ENCODE peak calls at places on chromosomes 16 and 17, in five cellular contexts. Q is AG09309; P is activated CD4-positive, alpha-beta T cell treated with anti-CD3 and anti-CD28 coated beads for 24 hours; V is activated T-helper 1 cell treated with Interleukin-2 at 50 U/mL for 16 hours; S is ELF-1. M is an unnamed sample.
A peak's percentile ranks its signal among the peaks of the same experiment; 100 is the strongest.

GRCh38 chr16:67571464-67571863 is 9.1 kb downstream of the CTCF start:
- DNase-seq in Q (no peak), P (no peak), V (no peak), S (no peak), M (no peak)

GRCh38 chr17:72192409-72193192 is 71.8 kb downstream of the SOX9 start:
- DNase-seq in Q (peak; percentile 59), P (no peak), V (no peak), S (peak; percentile 47), M (no peak)

GRCh38 chr17:83124871-83125514 is 45.6 kb downstream of the METRNL start:
- DNase-seq in Q (no peak), P (no peak), V (no peak), S (no peak), M (no peak)

GRCh38 chr17:8557176-8557806 is 73.2 kb downstream of the MYH10 start:
- DNase-seq in Q (no peak), P (no peak), V (no peak), S (no peak), M (no peak)

GRCh38 chr16:8859913-8860881 is 8.6 kb downstream of the CARHSP1 start:
- DNase-seq in Q (no peak), P (no peak), V (no peak), S (no peak), M (no peak)

GRCh38 chr16:87784812-87785211 is 19.0 kb upstream of the KLHDC4 start:
- DNase-seq in Q (no peak), P (no peak), V (no peak), S (peak; percentile 71), M (no peak)

GRCh38 chr17:40469805-40470675 is 26.8 kb downstream of the IGFBP4 start:
- DNase-seq in Q (no peak), P (no peak), V (no peak), S (no peak), M (no peak)

GRCh38 chr17:73250851-73251640 is 10.6 kb downstream of the CPSF4L start:
- DNase-seq in Q (no peak), P (no peak), V (no peak), S (no peak), M (no peak)

GRCh38 chr17:80474231-80474932 is 2.0 kb downstream of the NPTX1 start:
- DNase-seq in Q (no peak), P (no peak), V (no peak), S (peak; percentile 59), M (no peak)

GRCh38 chr16:49855280-49855821 is 561 bp downstream of the ZNF423 start:
- DNase-seq in Q (no peak), P (no peak), V (peak; percentile 41), S (peak; percentile 84), M (no peak)

GRCh38 chr17:58706351-58707140 is 14.1 kb downstream of the RAD51C start:
- DNase-seq in Q (no peak), P (no peak), V (no peak), S (no peak), M (no peak)

GRCh38 chr17:81194941-81195901 is 27.5 kb downstream of the CEP131 start:
- DNase-seq in Q (no peak), P (no peak), V (no peak), S (no peak), M (no peak)

GRCh38 chr16:4077083-4077714 is 39.0 kb downstream of the ADCY9 start:
- DNase-seq in Q (no peak), P (no peak), V (no peak), S (no peak), M (no peak)

M was measured in activated naive CD8-positive, alpha-beta T cell treated with anti-CD3 and anti-CD28 coated beads, Interleukin-2, amount 50 U/mL, for 16 hours.